ENCODE peak calls at places on chromosome 3, in seven cellular contexts. R, P, L, X, Q, J and T are unnamed samples.

GRCh38 chr3:84547971-84548970 is 410.5 kb upstream of the CADM2 start:
- DNase-seq in R (peak; percentile 43), P (peak; percentile 36), L (no peak), X (peak; percentile 34), Q (no peak), J (no peak), T (peak; percentile 93)

GRCh38 chr3:15636028-15636709 is 34.6 kb downstream of the BTD start:
- DNase-seq in R (no peak), P (no peak), L (no peak), X (no peak), Q (peak; percentile 67), J (no peak), T (no peak)

GRCh38 chr3:188700918-188701317 is 470.9 kb upstream of the TPRG1 start:
- DNase-seq in R (no peak), P (no peak), L (no peak), X (no peak), Q (no peak), J (no peak), T (no peak)

GRCh38 chr3:173688216-173688842 is 290.8 kb downstream of the NLGN1 start:
- DNase-seq in R (no peak), P (no peak), L (no peak), X (no peak), Q (no peak), J (no peak), T (no peak)

GRCh38 chr3:162978136-162978535 is 1481.5 kb downstream of the OTOL1 start:
- DNase-seq in R (no peak), P (no peak), L (no peak), X (no peak), Q (no peak), J (no peak), T (no peak)

GRCh38 chr3:124567168-124567567 is 163.1 kb upstream of the UMPS start:
- DNase-seq in R (no peak), P (no peak), L (no peak), X (no peak), Q (no peak), J (no peak), T (no peak)

GRCh38 chr3:128858167-128858566 is 21.3 kb upstream of the ACAD9 start:
- DNase-seq in R (no peak), P (no peak), L (no peak), X (no peak), Q (no peak), J (no peak), T (no peak)

GRCh38 chr3:195441051-195441450 is 1.8 kb downstream of the ACAP2 start:
- DNase-seq in R (no peak), P (no peak), L (no peak), X (no peak), Q (no peak), J (no peak), T (no peak)

DNA sequence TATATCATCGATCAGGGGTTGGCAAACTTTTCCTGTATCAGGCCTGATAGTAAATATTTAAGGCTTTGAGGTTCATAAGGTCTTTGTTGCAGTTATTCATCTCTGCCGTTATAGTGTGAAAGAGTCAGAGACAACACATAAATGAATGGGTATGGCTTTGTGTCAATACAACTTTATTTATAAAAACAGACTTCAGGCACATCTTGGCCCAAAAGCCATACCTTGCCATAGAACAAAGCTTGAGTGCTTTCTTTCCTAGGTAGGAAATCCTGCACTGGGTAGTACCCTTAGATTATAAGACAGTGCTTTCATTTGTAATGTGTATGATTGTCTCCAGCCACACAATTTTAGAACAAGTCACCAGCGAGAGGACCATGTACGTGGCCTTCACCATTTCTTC is 58.9 kb upstream of the MAGI1 start:
- DNase-seq in R (no peak), P (no peak), L (no peak), X (no peak), Q (no peak), J (no peak), T (no peak)
- TF ChIP-seq JUND in R (no peak), P (no peak), L (no peak), X (no peak), Q (no peak), J (no peak), T (no peak)

GRCh38 chr3:140467104-140467577 is 210.7 kb upstream of the TRIM42 start:
- DNase-seq in R (no peak), P (peak; percentile 25), L (no peak), X (no peak), Q (peak; percentile 34), J (no peak), T (peak; percentile 34)
- TF ChIP-seq JUND in R (no peak), P (no peak), L (peak; percentile 66), X (no peak), Q (no peak), J (no peak), T (no peak)

GRCh38 chr3:25803833-25804232 is 13.9 kb downstream of the OXSM start:
- DNase-seq in R (no peak), P (no peak), L (no peak), X (no peak), Q (no peak), J (no peak), T (no peak)
- TF ChIP-seq JUND in R (no peak), P (no peak), L (no peak), X (no peak), Q (no peak), J (no peak), T (no peak)

GRCh38 chr3:171784937-171785336 is 25.3 kb downstream of the PLD1 start:
- DNase-seq in R (no peak), P (no peak), L (no peak), X (no peak), Q (no peak), J (no peak), T (no peak)
- TF ChIP-seq JUND in R (no peak), P (no peak), L (no peak), X (no peak), Q (no peak), J (no peak), T (no peak)